ENCODE peak calls at places on chromosomes 1 and 21, in five cellular contexts. E is uterus; F is left lung; I is keratinocyte; S is CD4-positive, alpha-beta memory T cell. Z is an unnamed sample.

GRCh38 chr1:30146448-30146847 is 576.9 kb downstream of the MATN1 start:
- DNase-seq in E (no peak), F (no peak), I (no peak), S (no peak), Z (no peak)

GRCh38 chr1:111739984-111740765 is 980 bp upstream of the INKA2 start:
- DNase-seq in E (peak; percentile 77), F (peak; percentile 55), I (no peak), S (no peak), Z (peak; percentile 86)

GRCh38 chr1:216034506-216034905 is 388.7 kb downstream of the USH2A start:
- DNase-seq in E (no peak), F (no peak), I (no peak), S (no peak), Z (no peak)

GRCh38 chr21:35737899-35738341 is 322.4 kb downstream of the SETD4 start:
- DNase-seq in E (no peak), F (no peak), I (no peak), S (no peak), Z (peak; percentile 48)

GRCh38 chr1:9687876-9688582 is 36.5 kb downstream of the PIK3CD start:
- DNase-seq in E (peak; percentile 27), F (no peak), I (no peak), S (no peak), Z (peak; percentile 27)

GRCh38 chr1:213733708-213734107 is 254.1 kb upstream of the PROX1 start:
- DNase-seq in E (no peak), F (no peak), I (no peak), S (no peak), Z (no peak)

GRCh38 chr1:116325104-116325503 is 47.9 kb upstream of the ATP1A1 start:
- DNase-seq in E (no peak), F (no peak), I (no peak), S (no peak), Z (no peak)

GRCh38 chr1:155933591-155934096 is 569 bp downstream of the KHDC4 start:
- DNase-seq in E (no peak), F (no peak), I (no peak), S (no peak), Z (no peak)

GRCh38 chr1:167221126-167221803 is 579 bp downstream of the POU2F1 start:
- DNase-seq in E (no peak), F (no peak), I (no peak), S (no peak), Z (peak; percentile 69)

GRCh38 chr1:226681652-226682493 is 57.2 kb downstream of the ITPKB start:
- DNase-seq in E (no peak), F (no peak), I (no peak), S (no peak), Z (no peak)

GRCh38 chr1:23101101-23101827 is 67.4 kb downstream of the LUZP1 start:
- DNase-seq in E (no peak), F (no peak), I (no peak), S (no peak), Z (no peak)

GRCh38 chr1:116674761-116675160 is 7.2 kb upstream of the IGSF3 start:
- DNase-seq in E (no peak), F (no peak), I (no peak), S (no peak), Z (no peak)

GRCh38 chr1:109272021-109272799 is 10.7 kb downstream of the PSRC1 start:
- DNase-seq in E (no peak), F (no peak), I (no peak), S (no peak), Z (peak; percentile 58)

GRCh38 chr1:7860130-7860529 is 7.3 kb upstream of the UTS2 start:
- DNase-seq in E (no peak), F (no peak), I (no peak), S (no peak), Z (no peak)

GRCh38 chr1:156119503-156120209 is 5.1 kb downstream of the LMNA start:
- DNase-seq in E (peak; percentile 63), F (no peak), I (no peak), S (no peak), Z (peak; percentile 86)

GRCh38 chr1:12555411-12556367 is 62.3 kb downstream of the DHRS3 start:
- DNase-seq in E (no peak), F (peak; percentile 25), I (no peak), S (no peak), Z (no peak)

GRCh38 chr1:205950280-205950679 is 7.0 kb upstream of the SLC26A9 start:
- DNase-seq in E (no peak), F (no peak), I (peak; percentile 46), S (no peak), Z (peak; percentile 92)

GRCh38 chr1:202126426-202126825 is 3.7 kb downstream of the GPR37L1 start:
- DNase-seq in E (no peak), F (no peak), I (no peak), S (no peak), Z (no peak)

GRCh38 chr1:53639996-53640695 is 98.8 kb downstream of the GLIS1 start:
- DNase-seq in E (no peak), F (peak; percentile 20), I (no peak), S (no peak), Z (no peak)

GRCh38 chr21:35394634-35395369 is 345.7 kb upstream of the RUNX1 start:
- DNase-seq in E (no peak), F (no peak), I (no peak), S (no peak), Z (no peak)

GRCh38 chr1:172613294-172613693 is 45.6 kb upstream of the FASLG start:
- DNase-seq in E (no peak), F (no peak), I (no peak), S (no peak), Z (no peak)

GRCh38 chr1:235023197-235024044 is 105.2 kb downstream of the TOMM20 start:
- DNase-seq in E (no peak), F (no peak), I (no peak), S (no peak), Z (no peak)

GRCh38 chr1:63906053-63906704 is 132.4 kb downstream of the ROR1 start:
- DNase-seq in E (no peak), F (no peak), I (no peak), S (no peak), Z (no peak)

GRCh38 chr1:28803662-28804061 is 8.3 kb upstream of the OPRD1 start:
- DNase-seq in E (no peak), F (no peak), I (no peak), S (no peak), Z (no peak)

GRCh38 chr1:167880570-167880969 is 33.4 kb downstream of the ADCY10 start:
- DNase-seq in E (no peak), F (no peak), I (no peak), S (no peak), Z (no peak)

GRCh38 chr1:202615501-202616354 is 94.5 kb downstream of the SYT2 start:
- DNase-seq in E (no peak), F (peak; percentile 56), I (no peak), S (no peak), Z (peak; percentile 69)

GRCh38 chr1:98048234-98048633 is 127.4 kb upstream of the DPYD start:
- DNase-seq in E (peak; percentile 46), F (peak; percentile 81), I (no peak), S (peak; percentile 70), Z (peak; percentile 72)

GRCh38 chr1:186144505-186144904 is 230.5 kb downstream of the TPR start:
- DNase-seq in E (no peak), F (no peak), I (no peak), S (no peak), Z (no peak)

GRCh38 chr1:162404550-162405160 is 7.3 kb downstream of the SH2D1B start:
- DNase-seq in E (no peak), F (no peak), I (no peak), S (no peak), Z (no peak)

GRCh38 chr1:182709855-182710254 is 25.5 kb upstream of the RGS8 start:
- DNase-seq in E (no peak), F (no peak), I (no peak), S (no peak), Z (no peak)

GRCh38 chr1:7372477-7373120 is 398.5 kb upstream of the VAMP3 start:
- DNase-seq in E (no peak), F (no peak), I (no peak), S (no peak), Z (no peak)

GRCh38 chr1:113401728-113402127 is 11.4 kb downstream of the MAGI3 start:
- DNase-seq in E (no peak), F (no peak), I (no peak), S (no peak), Z (no peak)

GRCh38 chr1:55038974-55039341 is 390 bp upstream of the PCSK9 start:
- DNase-seq in E (no peak), F (no peak), I (no peak), S (no peak), Z (no peak)

GRCh38 chr1:232561381-232561780 is 68.6 kb downstream of the SIPA1L2 start:
- DNase-seq in E (no peak), F (no peak), I (no peak), S (no peak), Z (no peak)

GRCh38 chr1:219813344-219813743 is 115.0 kb downstream of the SLC30A10 start:
- DNase-seq in E (no peak), F (no peak), I (no peak), S (no peak), Z (no peak)

GRCh38 chr1:209406111-209406654 is 177.3 kb upstream of the CAMK1G start:
- DNase-seq in E (no peak), F (no peak), I (no peak), S (no peak), Z (no peak)

GRCh38 chr1:93599479-93599878 is 82.2 kb downstream of the BCAR3 start:
- DNase-seq in E (no peak), F (no peak), I (no peak), S (no peak), Z (no peak)

GRCh38 chr1:204742676-204743075 is 57.1 kb upstream of the LRRN2 start:
- DNase-seq in E (no peak), F (no peak), I (no peak), S (no peak), Z (no peak)

GRCh38 chr1:87197156-87197555 is 131.5 kb upstream of the LMO4 start:
- DNase-seq in E (no peak), F (no peak), I (no peak), S (no peak), Z (no peak)

GRCh38 chr1:169160845-169161511 is 54.5 kb downstream of the ATP1B1 start:
- DNase-seq in E (peak; percentile 82), F (no peak), I (no peak), S (no peak), Z (no peak)
- H3K27ac ChIP-seq in E (peak overlapping the region; percentile 89), F (no peak overlapping the region), I (no peak overlapping the region), S (no peak overlapping the region), Z (no peak overlapping the region)

DNA sequence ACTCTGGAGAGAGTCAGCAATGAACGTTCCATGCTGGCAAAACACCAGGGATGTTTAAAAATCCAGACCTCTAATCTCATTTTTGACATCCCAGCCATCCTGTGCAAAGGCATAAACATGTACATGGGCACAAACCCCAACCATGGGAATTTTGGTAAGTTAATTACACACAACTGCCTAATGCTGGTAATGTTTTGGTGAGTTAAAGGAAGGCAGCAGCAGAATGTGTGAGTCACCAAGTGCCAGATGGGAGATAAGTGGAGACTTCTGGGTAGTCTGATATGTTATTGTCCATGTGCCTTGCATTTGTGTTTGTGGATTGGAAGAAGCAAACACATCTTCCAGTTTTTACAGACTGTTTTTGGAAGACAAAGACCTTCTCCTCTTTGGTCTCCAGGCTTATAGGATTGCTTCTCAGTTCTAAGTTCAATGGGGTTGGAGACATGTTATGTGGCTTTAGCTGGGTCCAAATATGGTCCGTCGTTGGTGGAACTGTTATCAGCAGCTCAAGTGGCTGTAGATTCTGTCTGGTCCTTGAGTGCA is 174.1 kb upstream of the ETV3 start:
- DNase-seq in E (peak; percentile 30), F (no peak), I (no peak), S (no peak), Z (no peak)
- H3K27me3 ChIP-seq in E (no peaks in the 10 kb centered on the region), F (peaks cover 12% of the 10 kb centered on the region), I (peaks cover 6% of the 10 kb centered on the region), S (no peaks in the 10 kb centered on the region), Z (peaks cover 2% of the 10 kb centered on the region)

GRCh38 chr1:177976596-177976995 is 6.7 kb upstream of the SEC16B start:
- DNase-seq in E (no peak), F (no peak), I (no peak), S (no peak), Z (no peak)
- H3K27ac ChIP-seq in E (no peak overlapping the region), F (no peak overlapping the region), I (peak overlapping the region; percentile 22), S (no peak overlapping the region), Z (no peak overlapping the region)

GRCh38 chr1:5479876-5480275 is 512.3 kb downstream of the NPHP4 start:
- DNase-seq in E (no peak), F (no peak), I (no peak), S (no peak), Z (no peak)
- H3K27me3 ChIP-seq in E (no peaks in the 10 kb centered on the region), F (peaks cover 79% of the 10 kb centered on the region), I (no peaks in the 10 kb centered on the region), S (no peaks in the 10 kb centered on the region), Z (no peaks in the 10 kb centered on the region)